ENCODE peak calls at places on chromosomes 2 and 18, in ten cellular contexts. S is neuronal stem cell; D is K562; V is lung microvascular endothelial cell; M is EH; K is cardiac fibroblast; U is GM03348; Q is activated naive CD8-positive, alpha-beta T cell treated with anti-CD3 and anti-CD28 coated beads, Interleukin-2, amount 50 U/mL, for 16 hours; B is astrocyte; G is NCI-H524. C is an unnamed sample.

GRCh38 chr18:63319383-63320040 is at the start of gene BCL2:
- DNase-seq in U (no peak), Q (no peak), B (peak; percentile 18), V (peak; percentile 44), D (no peak), S (no peak), K (peak; percentile 42), G (peak; percentile 49), M (peak; percentile 34), C (peak; percentile 59)

GRCh38 chr2:196170202-196170680 is 1.1 kb downstream of the STK17B start:
- DNase-seq in K (peak; percentile 63), Q (no peak), G (peak; percentile 27), U (peak; percentile 16), D (peak; percentile 24), V (peak; percentile 71), M (peak; percentile 60), S (no peak), B (peak; percentile 64), C (peak; percentile 53)

GRCh38 chr2:74887445-74887951 is 53.6 kb downstream of the HK2 start:
- DNase-seq in U (peak; percentile 69), B (peak; percentile 20), V (peak; percentile 37), Q (no peak), K (peak; percentile 80), D (no peak), M (peak; percentile 93), S (no peak), G (no peak), C (no peak)

GRCh38 chr2:201633862-201634261 is 9.4 kb downstream of the TMEM237 start:
- DNase-seq in B (no peak), S (no peak), D (no peak), Q (no peak), K (no peak), M (peak; percentile 61), G (no peak), V (no peak), U (no peak), C (no peak)

GRCh38 chr2:37156071-37156856 is 516 bp downstream of the EIF2AK2 start:
- DNase-seq in G (peak; percentile 54), M (peak; percentile 67), U (peak; percentile 76), S (no peak), V (peak; percentile 52), D (peak; percentile 64), K (peak; percentile 66), B (peak; percentile 62), Q (no peak), C (peak; percentile 47)

GRCh38 chr2:86818967-86819366 is 28.3 kb upstream of the CD8A start:
- DNase-seq in K (no peak), V (no peak), D (no peak), M (no peak), Q (no peak), G (no peak), B (no peak), U (no peak), S (no peak), C (no peak)

GRCh38 chr2:195333869-195334268 is 323.2 kb upstream of the SLC39A10 start:
- DNase-seq in U (no peak), G (no peak), M (no peak), Q (no peak), B (no peak), S (no peak), K (no peak), V (no peak), D (no peak), C (no peak)

GRCh38 chr2:183404392-183404791 is 280.1 kb downstream of the NUP35 start:
- DNase-seq in Q (no peak), M (no peak), B (no peak), S (no peak), G (no peak), U (no peak), K (no peak), D (no peak), V (no peak), C (no peak)

GRCh38 chr2:46091961-46092667 is 205.1 kb upstream of the EPAS1 start:
- DNase-seq in U (no peak), Q (no peak), M (no peak), B (no peak), S (no peak), D (no peak), G (no peak), K (no peak), V (no peak), C (no peak)

GRCh38 chr2:23138686-23139085 is 246.3 kb upstream of the KLHL29 start:
- DNase-seq in S (no peak), U (no peak), D (no peak), G (no peak), V (no peak), Q (no peak), M (no peak), B (no peak), K (no peak), C (no peak)

GRCh38 chr2:177217247-177217843 is 4.8 kb downstream of the HNRNPA3 start:
- DNase-seq in V (no peak), U (no peak), D (no peak), B (no peak), K (no peak), G (no peak), Q (no peak), S (no peak), M (no peak), C (no peak)

GRCh38 chr18:906416-907170 is 1.9 kb downstream of the ADCYAP1 start:
- DNase-seq in Q (no peak), U (peak; percentile 15), D (no peak), S (no peak), B (no peak), V (no peak), M (no peak), K (no peak), G (peak; percentile 86), C (peak; percentile 78)

GRCh38 chr2:127049927-127050802 is 56.8 kb downstream of the BIN1 start:
- DNase-seq in K (peak; percentile 73), S (peak; percentile 44), Q (peak; percentile 19), V (peak; percentile 52), D (peak; percentile 88), B (no peak), M (peak; percentile 59), U (peak; percentile 94), G (peak; percentile 74), C (peak; percentile 60)

GRCh38 chr18:46899274-46899948 is 17.9 kb downstream of the PIAS2 start:
- DNase-seq in V (no peak), S (peak; percentile 40), K (no peak), Q (no peak), U (no peak), B (peak; percentile 10), G (no peak), M (no peak), D (no peak), C (no peak)

GRCh38 chr2:185074156-185074555 is 475.8 kb downstream of the ZNF804A start:
- DNase-seq in Q (no peak), K (no peak), U (no peak), S (no peak), V (no peak), D (no peak), G (no peak), M (no peak), B (no peak), C (no peak)

GRCh38 chr18:73119574-73119973 is 251.8 kb upstream of the NETO1 start:
- DNase-seq in G (no peak), Q (no peak), D (no peak), S (no peak), U (no peak), M (no peak), K (no peak), V (no peak), B (no peak), C (no peak)

GRCh38 chr18:37452697-37453385 is 112.8 kb downstream of the CELF4 start:
- DNase-seq in M (peak; percentile 50), U (peak; percentile 33), D (no peak), V (no peak), B (peak; percentile 36), S (no peak), K (peak; percentile 68), G (no peak), Q (no peak), C (peak; percentile 54)

GRCh38 chr2:59080465-59081181 is 839.5 kb upstream of the FANCL start:
- DNase-seq in Q (no peak), K (no peak), M (no peak), B (no peak), S (no peak), D (no peak), U (no peak), G (no peak), V (no peak), C (no peak)

GRCh38 chr2:8212239-8212638 is 469.6 kb upstream of the ID2 start:
- DNase-seq in V (no peak), D (no peak), B (no peak), S (no peak), U (no peak), K (no peak), Q (no peak), G (no peak), M (no peak), C (no peak)